ENCODE peak calls at places on chromosomes 6 and 20, in seven cellular contexts. One of them, this sample, is unnamed.

GRCh38 chr20:3995067-3995748 is 20.1 kb downstream of the RNF24 start:
- DNase-seq in stomach: no peak
- DNase-seq in sigmoid colon: no peak
- DNase-seq in esophagus muscularis mucosa: no peak
- DNase-seq in transverse colon: no peak
- DNase-seq in prostate gland: no peak
- DNase-seq in GM23338: peak
- DNase-seq in this sample: no peak

GRCh38 chr20:53839423-53840176 is 230.8 kb downstream of the BCAS1 start:
- DNase-seq in GM23338: no peak
- DNase-seq in transverse colon: peak
- DNase-seq in sigmoid colon: no peak
- DNase-seq in esophagus muscularis mucosa: no peak
- DNase-seq in stomach: peak
- DNase-seq in prostate gland: no peak
- DNase-seq in this sample: no peak

GRCh38 chr6:10081075-10081474 is 333.8 kb downstream of the TFAP2A start:
- DNase-seq in stomach: no peak
- DNase-seq in sigmoid colon: no peak
- DNase-seq in transverse colon: no peak
- DNase-seq in GM23338: no peak
- DNase-seq in prostate gland: no peak
- DNase-seq in esophagus muscularis mucosa: no peak
- DNase-seq in this sample: no peak

GRCh38 chr6:108957221-108957620 is 109.0 kb downstream of the ARMC2 start:
- DNase-seq in stomach: no peak
- DNase-seq in sigmoid colon: no peak
- DNase-seq in transverse colon: no peak
- DNase-seq in GM23338: no peak
- DNase-seq in prostate gland: no peak
- DNase-seq in esophagus muscularis mucosa: no peak
- DNase-seq in this sample: no peak

GRCh38 chr6:16760536-16761468 is at the start of gene ATXN1:
- DNase-seq in transverse colon: peak
- DNase-seq in GM23338: peak
- DNase-seq in esophagus muscularis mucosa: no peak
- DNase-seq in prostate gland: peak
- DNase-seq in sigmoid colon: peak
- DNase-seq in stomach: peak
- DNase-seq in this sample: peak

GRCh38 chr20:8700756-8701155 is 368.1 kb upstream of the PLCB4 start:
- DNase-seq in transverse colon: no peak
- DNase-seq in stomach: no peak
- DNase-seq in GM23338: no peak
- DNase-seq in prostate gland: no peak
- DNase-seq in esophagus muscularis mucosa: no peak
- DNase-seq in sigmoid colon: no peak
- DNase-seq in this sample: no peak

GRCh38 chr6:41503841-41504525 is 42.2 kb upstream of the FOXP4 start:
- DNase-seq in stomach: no peak
- DNase-seq in esophagus muscularis mucosa: no peak
- DNase-seq in prostate gland: no peak
- DNase-seq in GM23338: peak
- DNase-seq in sigmoid colon: no peak
- DNase-seq in transverse colon: no peak
- DNase-seq in this sample: no peak

GRCh38 chr6:85449388-85449817 is 480 bp upstream of the NT5E start:
- DNase-seq in GM23338: peak
- DNase-seq in prostate gland: no peak
- DNase-seq in sigmoid colon: peak
- DNase-seq in esophagus muscularis mucosa: no peak
- DNase-seq in transverse colon: peak
- DNase-seq in stomach: no peak
- DNase-seq in this sample: no peak

GRCh38 chr20:50625986-50626677 is 65.2 kb downstream of the RIPOR3 start:
- DNase-seq in sigmoid colon: peak
- DNase-seq in stomach: peak
- DNase-seq in esophagus muscularis mucosa: no peak
- DNase-seq in transverse colon: peak
- DNase-seq in GM23338: peak
- DNase-seq in prostate gland: no peak
- DNase-seq in this sample: no peak

GRCh38 chr20:50577175-50578018 is 67.2 kb downstream of the PTPN1 start:
- DNase-seq in sigmoid colon: peak
- DNase-seq in prostate gland: peak
- DNase-seq in stomach: peak
- DNase-seq in GM23338: no peak
- DNase-seq in transverse colon: peak
- DNase-seq in esophagus muscularis mucosa: no peak
- DNase-seq in this sample: no peak

GRCh38 chr20:58712823-58713731 is 20.5 kb downstream of the NPEPL1 start:
- DNase-seq in transverse colon: peak
- DNase-seq in esophagus muscularis mucosa: peak
- DNase-seq in prostate gland: peak
- DNase-seq in stomach: peak
- DNase-seq in sigmoid colon: peak
- DNase-seq in GM23338: no peak
- DNase-seq in this sample: no peak

GRCh38 chr6:42520786-42521607 is 42.8 kb upstream of the UBR2 start:
- DNase-seq in esophagus muscularis mucosa: no peak
- DNase-seq in transverse colon: no peak
- DNase-seq in GM23338: no peak
- DNase-seq in sigmoid colon: no peak
- DNase-seq in stomach: no peak
- DNase-seq in prostate gland: no peak
- DNase-seq in this sample: no peak

GRCh38 chr20:23200914-23201313 is 114.8 kb upstream of the CD93 start:
- DNase-seq in esophagus muscularis mucosa: no peak
- DNase-seq in stomach: peak
- DNase-seq in prostate gland: peak
- DNase-seq in transverse colon: peak
- DNase-seq in sigmoid colon: no peak
- DNase-seq in GM23338: peak
- DNase-seq in this sample: no peak

GRCh38 chr20:23257848-23258746 is 92.5 kb upstream of the NXT1 start:
- DNase-seq in prostate gland: no peak
- DNase-seq in sigmoid colon: no peak
- DNase-seq in esophagus muscularis mucosa: peak
- DNase-seq in stomach: no peak
- DNase-seq in GM23338: no peak
- DNase-seq in transverse colon: no peak
- DNase-seq in this sample: peak

GRCh38 chr20:16922834-16923233 is 174.7 kb downstream of the OTOR start:
- DNase-seq in transverse colon: no peak
- DNase-seq in esophagus muscularis mucosa: no peak
- DNase-seq in stomach: no peak
- DNase-seq in sigmoid colon: no peak
- DNase-seq in prostate gland: no peak
- DNase-seq in GM23338: no peak
- DNase-seq in this sample: no peak

GRCh38 chr6:119965900-119966299 is 616.3 kb upstream of the MAN1A1 start:
- DNase-seq in esophagus muscularis mucosa: no peak
- DNase-seq in sigmoid colon: no peak
- DNase-seq in GM23338: no peak
- DNase-seq in transverse colon: no peak
- DNase-seq in prostate gland: no peak
- DNase-seq in stomach: no peak
- DNase-seq in this sample: no peak

GRCh38 chr20:8545212-8545611 is 413.1 kb downstream of the PLCB1 start:
- DNase-seq in sigmoid colon: no peak
- DNase-seq in GM23338: no peak
- DNase-seq in prostate gland: no peak
- DNase-seq in esophagus muscularis mucosa: no peak
- DNase-seq in stomach: no peak
- DNase-seq in transverse colon: no peak
- DNase-seq in this sample: no peak

GRCh38 chr6:37141291-37142046 is 28.5 kb upstream of the PIM1 start:
- DNase-seq in transverse colon: no peak
- DNase-seq in prostate gland: no peak
- DNase-seq in sigmoid colon: peak
- DNase-seq in GM23338: peak
- DNase-seq in esophagus muscularis mucosa: no peak
- DNase-seq in stomach: no peak
- DNase-seq in this sample: no peak

GRCh38 chr6:112231609-112232060 is 22.7 kb downstream of the LAMA4 start:
- DNase-seq in prostate gland: no peak
- DNase-seq in transverse colon: no peak
- DNase-seq in stomach: no peak
- DNase-seq in esophagus muscularis mucosa: no peak
- DNase-seq in GM23338: no peak
- DNase-seq in sigmoid colon: no peak
- DNase-seq in this sample: no peak

GRCh38 chr6:130365166-130366010 is 429 bp upstream of the TMEM200A start:
- DNase-seq in stomach: peak
- DNase-seq in sigmoid colon: peak
- DNase-seq in GM23338: peak
- DNase-seq in prostate gland: no peak
- DNase-seq in transverse colon: peak
- DNase-seq in esophagus muscularis mucosa: peak
- DNase-seq in this sample: peak

GRCh38 chr6:28206527-28207243 is 18.4 kb upstream of the ZSCAN9 start:
- DNase-seq in sigmoid colon: no peak
- DNase-seq in stomach: no peak
- DNase-seq in prostate gland: no peak
- DNase-seq in transverse colon: no peak
- DNase-seq in esophagus muscularis mucosa: no peak
- DNase-seq in GM23338: peak
- DNase-seq in this sample: no peak

GRCh38 chr6:137919512-137919823 is 52.4 kb downstream of the TNFAIP3 start:
- DNase-seq in prostate gland: no peak
- DNase-seq in stomach: no peak
- DNase-seq in esophagus muscularis mucosa: no peak
- DNase-seq in transverse colon: no peak
- DNase-seq in sigmoid colon: no peak
- DNase-seq in GM23338: no peak
- DNase-seq in this sample: no peak

GRCh38 chr20:33674294-33675126 is at the start of gene NECAB3:
- DNase-seq in GM23338: peak
- DNase-seq in stomach: peak
- DNase-seq in transverse colon: peak
- DNase-seq in esophagus muscularis mucosa: peak
- DNase-seq in sigmoid colon: peak
- DNase-seq in prostate gland: peak
- DNase-seq in this sample: peak

GRCh38 chr6:33313105-33313708 is 671 bp downstream of the TAPBP start:
- DNase-seq in sigmoid colon: peak
- DNase-seq in stomach: peak
- DNase-seq in prostate gland: no peak
- DNase-seq in esophagus muscularis mucosa: no peak
- DNase-seq in GM23338: peak
- DNase-seq in transverse colon: peak
- DNase-seq in this sample: no peak

GRCh38 chr6:24648276-24648675 is 2.3 kb upstream of the KIAA0319 start:
- DNase-seq in stomach: no peak
- DNase-seq in GM23338: no peak
- DNase-seq in transverse colon: no peak
- DNase-seq in esophagus muscularis mucosa: no peak
- DNase-seq in prostate gland: no peak
- DNase-seq in sigmoid colon: no peak
- DNase-seq in this sample: no peak

GRCh38 chr6:24643925-24644324 is 2.1 kb downstream of the KIAA0319 start:
- DNase-seq in sigmoid colon: no peak
- DNase-seq in esophagus muscularis mucosa: no peak
- DNase-seq in prostate gland: no peak
- DNase-seq in transverse colon: no peak
- DNase-seq in stomach: no peak
- DNase-seq in GM23338: no peak
- DNase-seq in this sample: no peak

GRCh38 chr6:24644377-24644776 is 1.6 kb downstream of the KIAA0319 start:
- DNase-seq in prostate gland: no peak
- DNase-seq in sigmoid colon: no peak
- DNase-seq in stomach: no peak
- DNase-seq in transverse colon: no peak
- DNase-seq in esophagus muscularis mucosa: no peak
- DNase-seq in GM23338: no peak
- DNase-seq in this sample: no peak

GRCh38 chr6:24650365-24650764 is 4.4 kb upstream of the KIAA0319 start:
- DNase-seq in prostate gland: no peak
- DNase-seq in GM23338: no peak
- DNase-seq in transverse colon: no peak
- DNase-seq in esophagus muscularis mucosa: no peak
- DNase-seq in stomach: no peak
- DNase-seq in sigmoid colon: no peak
- DNase-seq in this sample: no peak

DNA sequence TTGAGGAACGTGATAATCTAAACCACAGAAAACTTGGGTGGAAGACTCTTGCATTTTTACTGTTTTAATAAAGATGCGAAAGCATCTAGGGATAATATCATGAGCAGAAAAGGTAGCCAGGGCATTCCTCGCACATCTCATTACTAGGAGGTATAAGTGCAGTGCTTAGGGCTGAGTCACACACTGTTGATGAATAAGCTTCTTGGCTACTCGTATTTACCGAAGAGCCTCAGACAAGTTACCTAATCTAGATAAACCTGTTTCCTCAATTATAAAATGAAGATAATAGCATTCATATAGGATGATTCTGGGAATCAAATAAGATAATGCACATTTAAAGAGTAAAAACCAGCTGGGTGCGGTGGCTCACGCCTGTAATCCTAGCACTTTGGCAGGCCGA is 780 bp upstream of the KIAA0319 start:
- DNase-seq in GM23338: no peak
- DNase-seq in esophagus muscularis mucosa: no peak
- DNase-seq in prostate gland: no peak
- DNase-seq in stomach: no peak
- DNase-seq in transverse colon: peak
- DNase-seq in sigmoid colon: no peak
- DNase-seq in this sample: no peak
- H3K4me3 ChIP-seq in GM23338: peak
- H3K4me3 ChIP-seq in esophagus muscularis mucosa: no peak
- H3K4me3 ChIP-seq in prostate gland: no peak
- H3K4me3 ChIP-seq in stomach: no peak
- H3K4me3 ChIP-seq in transverse colon: no peak
- H3K4me3 ChIP-seq in sigmoid colon: no peak
- H3K4me3 ChIP-seq in this sample: peak

GRCh38 chr20:47857994-47858557 is 72.8 kb upstream of the SULF2 start:
- DNase-seq in sigmoid colon: peak
- DNase-seq in stomach: no peak
- DNase-seq in transverse colon: no peak
- DNase-seq in GM23338: no peak
- DNase-seq in esophagus muscularis mucosa: no peak
- DNase-seq in prostate gland: peak
- DNase-seq in this sample: no peak
- TF ChIP-seq POLR2AphosphoS5 in sigmoid colon: peak
- TF ChIP-seq POLR2AphosphoS5 in stomach: no peak
- TF ChIP-seq POLR2AphosphoS5 in transverse colon: no peak
- TF ChIP-seq POLR2AphosphoS5 in GM23338: no peak
- TF ChIP-seq POLR2AphosphoS5 in esophagus muscularis mucosa: peak
- TF ChIP-seq POLR2AphosphoS5 in prostate gland: peak
- TF ChIP-seq POLR2AphosphoS5 in this sample: no peak

GRCh38 chr6:45327956-45328522 is at the start of gene RUNX2:
- DNase-seq in transverse colon: no peak
- DNase-seq in prostate gland: no peak
- DNase-seq in GM23338: peak
- DNase-seq in esophagus muscularis mucosa: no peak
- DNase-seq in stomach: no peak
- DNase-seq in sigmoid colon: no peak
- DNase-seq in this sample: no peak
- H3K4me3 ChIP-seq in transverse colon: no peak
- H3K4me3 ChIP-seq in prostate gland: no peak
- H3K4me3 ChIP-seq in GM23338: no peak
- H3K4me3 ChIP-seq in esophagus muscularis mucosa: no peak
- H3K4me3 ChIP-seq in stomach: peak
- H3K4me3 ChIP-seq in sigmoid colon: peak
- H3K4me3 ChIP-seq in this sample: no peak

GRCh38 chr20:39190666-39191570 is 228.8 kb downstream of the DHX35 start:
- DNase-seq in esophagus muscularis mucosa: no peak
- DNase-seq in transverse colon: no peak
- DNase-seq in sigmoid colon: no peak
- DNase-seq in prostate gland: no peak
- DNase-seq in GM23338: peak
- DNase-seq in stomach: no peak
- DNase-seq in this sample: no peak

GRCh38 chr20:39195495-39196129 is 233.5 kb downstream of the DHX35 start:
- DNase-seq in prostate gland: no peak
- DNase-seq in sigmoid colon: no peak
- DNase-seq in transverse colon: no peak
- DNase-seq in esophagus muscularis mucosa: no peak
- DNase-seq in GM23338: peak
- DNase-seq in stomach: no peak
- DNase-seq in this sample: no peak
- TF ChIP-seq POLR2AphosphoS5 in prostate gland: no peak
- TF ChIP-seq POLR2AphosphoS5 in sigmoid colon: no peak
- TF ChIP-seq POLR2AphosphoS5 in transverse colon: no peak
- TF ChIP-seq POLR2AphosphoS5 in esophagus muscularis mucosa: no peak
- TF ChIP-seq POLR2AphosphoS5 in GM23338: no peak
- TF ChIP-seq POLR2AphosphoS5 in stomach: no peak
- TF ChIP-seq POLR2AphosphoS5 in this sample: no peak

This sample was measured in suprapubic skin.